ENCODE peak calls at places on chromosomes 13 and 19, in six cellular contexts. V is GM23248; G is skeletal muscle cell; O is aorta; S is fibroblast of villous mesenchyme; F is effector memory CD4-positive, alpha-beta T cell. P is an unnamed sample.

GRCh38 chr19:2661615-2662014 is 40.9 kb downstream of the GNG7 start:
- DNase-seq in V (peak), G (no peak), O (no peak), S (no peak), F (no peak), P (no peak)

GRCh38 chr19:10568444-10568825 is 344 bp downstream of the CDKN2D start:
- DNase-seq in V (peak), G (no peak), O (no peak), S (peak), F (no peak), P (peak)

GRCh38 chr13:114161644-114162532 is 17.2 kb upstream of the CFAP97D2 start:
- DNase-seq in V (peak), G (no peak), O (peak), S (peak), F (no peak), P (peak)

GRCh38 chr13:46288570-46289259 is 77.0 kb downstream of the LRRC63 start:
- DNase-seq in V (peak), G (peak), O (no peak), S (peak), F (no peak), P (no peak)

GRCh38 chr13:68927387-68928026 is 1180.1 kb upstream of the ATXN8OS start:
- DNase-seq in V (no peak), G (peak), O (no peak), S (no peak), F (no peak), P (no peak)

GRCh38 chr19:32928806-32929205 is 43.0 kb downstream of the CEP89 start:
- DNase-seq in V (no peak), G (no peak), O (no peak), S (no peak), F (no peak), P (no peak)

GRCh38 chr13:50740052-50740741 is 103.3 kb downstream of the DLEU7 start:
- DNase-seq in V (peak), G (peak), O (no peak), S (peak), F (no peak), P (no peak)

GRCh38 chr13:99288069-99288468 is 19.1 kb downstream of the GPR183 start:
- DNase-seq in V (no peak), G (no peak), O (no peak), S (no peak), F (no peak), P (peak)

GRCh38 chr19:40619333-40620160 is 18.4 kb downstream of the LTBP4 start:
- DNase-seq in V (no peak), G (no peak), O (no peak), S (no peak), F (no peak), P (no peak)

GRCh38 chr13:88643233-88643632 is 972.1 kb downstream of the SLITRK5 start:
- DNase-seq in V (no peak), G (no peak), O (no peak), S (no peak), F (no peak), P (no peak)

GRCh38 chr19:47428177-47428894 is 9.0 kb upstream of the MEIS3 start:
- DNase-seq in V (peak), G (peak), O (peak), S (peak), F (peak), P (peak)

GRCh38 chr19:7004313-7004931 is 16.8 kb downstream of the MBD3L2B start:
- DNase-seq in V (peak), G (no peak), O (no peak), S (peak), F (no peak), P (no peak)

GRCh38 chr19:16002380-16002779 is 53.6 kb downstream of the OR10H4 start:
- DNase-seq in V (no peak), G (no peak), O (no peak), S (no peak), F (no peak), P (no peak)
- H3K4me3 ChIP-seq in V (peak), G (peak), O (peak), S (peak), F (peak), P (peak)

GRCh38 chr19:911197-912033 is 1.6 kb downstream of the R3HDM4 start:
- DNase-seq in V (no peak), G (no peak), O (no peak), S (no peak), F (no peak), P (no peak)
- H3K4me3 ChIP-seq in V (peak), G (peak), O (no peak), S (peak), F (no peak), P (no peak)

GRCh38 chr13:33150146-33150545 is 133.9 kb downstream of the KL start:
- DNase-seq in V (peak), G (no peak), O (no peak), S (peak), F (no peak), P (no peak)

GRCh38 chr13:33150662-33151061 is 134.4 kb downstream of the KL start:
- DNase-seq in V (no peak), G (no peak), O (no peak), S (no peak), F (no peak), P (no peak)

GRCh38 chr13:33152389-33152788 is 133.2 kb downstream of the STARD13 start:
- DNase-seq in V (no peak), G (no peak), O (no peak), S (no peak), F (no peak), P (no peak)

GRCh38 chr13:33154911-33155310 is 130.6 kb downstream of the STARD13 start:
- DNase-seq in V (no peak), G (no peak), O (no peak), S (no peak), F (no peak), P (no peak)

DNA sequence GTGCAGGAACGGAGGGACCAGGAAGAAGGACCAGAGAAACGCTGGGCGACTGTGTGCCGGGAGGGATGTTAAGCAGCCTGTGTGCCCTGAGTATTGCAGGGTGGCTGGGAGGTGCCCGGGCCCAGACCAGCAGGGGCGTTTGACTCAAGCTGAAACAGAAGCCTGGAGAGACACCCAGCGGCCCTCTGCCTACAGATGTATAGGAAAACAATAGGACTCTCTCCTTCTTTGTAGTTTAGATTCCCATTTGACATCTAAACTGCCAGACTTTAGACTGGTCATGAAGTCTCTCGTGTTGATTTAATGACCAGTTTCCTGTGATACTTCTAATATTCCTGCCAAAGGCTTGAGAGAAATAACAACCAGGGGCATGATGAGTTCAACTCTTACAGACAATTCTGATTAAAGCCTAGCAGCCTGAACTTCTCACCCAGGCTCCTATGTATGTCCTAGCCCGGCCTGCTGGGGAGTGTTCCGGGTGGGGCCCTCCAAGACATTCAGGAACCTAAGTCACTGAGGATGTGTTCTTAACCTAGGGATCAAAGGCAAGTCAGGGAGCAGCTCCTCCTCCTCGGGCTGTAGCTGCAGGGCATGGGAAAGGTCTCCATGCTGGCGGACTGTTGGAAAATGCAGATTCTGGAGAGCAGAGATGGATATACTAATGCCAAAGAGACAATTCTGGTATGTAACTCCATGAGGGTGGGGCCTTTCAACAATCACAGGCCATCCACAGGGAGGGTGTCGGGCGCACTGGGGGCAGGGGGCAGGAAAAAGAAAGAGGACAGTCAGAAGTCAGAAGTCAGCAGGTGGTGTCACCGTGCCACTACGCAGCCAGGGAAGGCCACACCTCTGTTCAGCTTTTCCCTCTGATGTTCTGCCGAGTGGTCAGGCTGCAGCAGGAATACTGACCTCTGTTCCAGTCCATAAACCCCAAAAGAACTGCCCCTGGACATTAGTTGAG is 131.9 kb downstream of the STARD13 start:
- DNase-seq in V (peak), G (no peak), O (peak), S (peak), F (no peak), P (peak)
- H3K4me3 ChIP-seq in V (no peak), G (no peak), O (no peak), S (no peak), F (no peak), P (no peak)

DNA sequence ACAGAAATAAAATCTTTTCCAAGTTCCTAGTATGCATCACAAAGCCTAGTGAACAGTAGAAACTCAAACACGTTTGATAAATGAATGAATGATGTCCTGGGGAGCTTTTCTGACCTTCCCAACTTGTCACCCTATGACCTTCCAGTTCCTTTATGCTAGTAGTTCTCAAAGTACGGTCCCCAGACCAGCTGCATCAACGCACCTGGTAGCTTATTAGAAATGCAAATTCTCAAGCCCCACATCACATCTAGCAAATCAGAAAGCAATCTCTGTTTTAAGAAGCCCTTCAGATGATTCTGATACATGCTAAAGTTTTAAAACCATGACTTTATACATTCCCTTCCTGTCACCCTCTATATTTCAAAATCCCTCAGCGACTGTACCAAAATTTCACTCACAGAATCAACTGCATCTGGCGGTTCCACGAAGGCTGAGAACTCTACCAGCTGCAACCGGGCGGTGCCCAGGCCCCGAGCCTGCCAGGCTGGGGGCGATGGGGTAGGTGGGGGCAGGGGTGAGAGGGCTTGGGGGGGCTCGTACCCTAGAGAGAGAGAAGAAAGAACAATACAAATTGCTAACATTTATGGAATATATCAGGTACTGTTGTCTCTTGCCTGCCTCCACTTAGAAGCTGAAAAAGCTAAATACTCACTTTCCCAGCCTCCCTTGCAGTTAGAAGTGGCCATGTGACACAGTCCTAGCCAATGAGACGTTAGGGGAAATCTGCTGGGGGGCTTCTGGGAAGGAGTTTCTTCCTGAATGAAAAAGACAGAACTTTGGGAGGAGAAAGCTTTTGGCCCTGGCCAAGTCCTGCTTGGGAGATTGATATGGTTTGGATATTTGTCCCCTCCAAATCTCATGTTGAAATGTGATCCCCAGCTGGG is 13.3 kb downstream of the CD37 start:
- DNase-seq in V (no peak), G (no peak), O (no peak), S (no peak), F (no peak), P (no peak)
- H3K4me3 ChIP-seq in V (no peak), G (no peak), O (no peak), S (no peak), F (no peak), P (no peak)

GRCh38 chr19:1452802-1453524 is 3.0 kb downstream of the APC2 start:
- DNase-seq in V (no peak), G (no peak), O (no peak), S (no peak), F (no peak), P (no peak)

GRCh38 chr19:1456121-1456900 is 6.4 kb downstream of the APC2 start:
- DNase-seq in V (no peak), G (no peak), O (no peak), S (no peak), F (no peak), P (no peak)

GRCh38 chr19:1455336-1456120 is 5.6 kb downstream of the APC2 start:
- DNase-seq in V (peak), G (no peak), O (no peak), S (peak), F (peak), P (peak)

GRCh38 chr19:1453525-1454371 is 3.8 kb downstream of the APC2 start:
- DNase-seq in V (peak), G (no peak), O (no peak), S (no peak), F (no peak), P (no peak)

DNA sequence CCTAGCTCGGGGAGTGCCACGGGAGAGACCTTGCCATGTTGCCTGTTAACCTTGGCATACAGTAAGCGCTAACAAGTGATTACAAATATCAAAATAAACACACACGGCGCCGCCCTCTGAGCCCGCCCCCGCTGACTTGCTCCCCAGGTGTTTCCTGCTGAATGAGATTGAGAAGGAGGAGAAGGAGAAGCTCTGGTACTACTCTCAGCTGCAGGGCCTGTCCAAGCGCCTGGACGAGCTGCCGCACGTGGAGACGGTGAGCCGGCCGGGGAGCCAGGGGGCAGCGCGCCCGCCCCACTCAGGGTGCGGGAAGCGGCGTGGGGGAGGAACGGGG is 5.0 kb downstream of the APC2 start:
- DNase-seq in V (no peak), G (no peak), O (no peak), S (no peak), F (no peak), P (peak)
- H3K4me3 ChIP-seq in V (no peak), G (no peak), O (no peak), S (no peak), F (no peak), P (no peak)

GRCh38 chr13:34502621-34503020 is 439.4 kb upstream of the NBEA start:
- DNase-seq in V (no peak), G (no peak), O (no peak), S (no peak), F (no peak), P (no peak)

GRCh38 chr13:34502011-34502410 is 440.1 kb upstream of the NBEA start:
- DNase-seq in V (no peak), G (no peak), O (no peak), S (no peak), F (no peak), P (no peak)

GRCh38 chr13:34512811-34513210 is 429.3 kb upstream of the NBEA start:
- DNase-seq in V (no peak), G (no peak), O (no peak), S (no peak), F (no peak), P (no peak)

GRCh38 chr13:34506796-34507195 is 435.3 kb upstream of the NBEA start:
- DNase-seq in V (peak), G (no peak), O (no peak), S (no peak), F (no peak), P (no peak)

DNA sequence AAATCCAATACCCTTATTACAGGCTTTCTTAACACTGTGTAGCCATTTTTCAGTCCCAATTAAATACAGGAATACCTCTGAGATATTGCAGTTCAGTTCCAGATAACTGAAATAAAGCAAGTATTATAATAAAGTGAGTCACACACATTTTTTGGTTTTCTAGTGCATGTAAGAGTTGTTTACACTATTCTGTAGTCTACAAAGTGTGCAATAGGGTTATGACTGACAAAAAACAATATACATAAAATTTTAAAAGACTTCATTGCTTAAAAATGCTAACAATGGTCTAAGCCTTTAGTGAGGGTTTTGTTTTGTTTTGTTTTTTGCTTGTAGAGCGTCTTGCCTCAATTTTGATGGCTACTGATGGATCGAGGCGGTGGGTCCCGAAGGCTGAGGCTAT is 434.4 kb upstream of the NBEA start:
- DNase-seq in V (no peak), G (no peak), O (no peak), S (peak), F (no peak), P (no peak)
- H3K4me3 ChIP-seq in V (no peak), G (no peak), O (no peak), S (no peak), F (no peak), P (no peak)